ENCODE peak calls at places on chromosomes 16 and 17, in ten cellular contexts. U, E, F, T, Y, Q, J, P, S and Z are unnamed samples.

GRCh38 chr17:64503341-64503740 is 2.7 kb downstream of the DDX5 start:
- DNase-seq in U (no peak), F (no peak), E (no peak), J (no peak), P (no peak), Y (no peak), S (no peak), T (peak), Q (no peak), Z (no peak)

GRCh38 chr17:29163563-29163962 is 16.6 kb downstream of the MYO18A start:
- DNase-seq in Q (no peak), U (no peak), F (no peak), P (no peak), J (no peak), Y (no peak), S (no peak), E (no peak), T (no peak), Z (no peak)

GRCh38 chr16:75021410-75021809 is 22.6 kb downstream of the ZNRF1 start:
- DNase-seq in J (no peak), U (no peak), P (no peak), T (no peak), Q (no peak), S (no peak), E (no peak), Y (no peak), F (no peak), Z (no peak)

GRCh38 chr17:61583660-61584264 is 7.3 kb downstream of the NACA2 start:
- DNase-seq in J (no peak), Q (no peak), T (no peak), F (no peak), U (no peak), E (no peak), Y (no peak), P (no peak), S (no peak), Z (no peak)

GRCh38 chr16:10543231-10543630 is 37.2 kb downstream of the EMP2 start:
- DNase-seq in S (no peak), J (no peak), Y (no peak), U (no peak), E (no peak), Q (no peak), P (no peak), F (no peak), T (no peak), Z (no peak)

GRCh38 chr17:34842235-34842634 is 119.0 kb downstream of the CCT6B start:
- DNase-seq in E (no peak), F (no peak), J (no peak), S (no peak), T (no peak), Y (no peak), P (no peak), Q (no peak), U (no peak), Z (no peak)

GRCh38 chr16:84086357-84086756 is 30.4 kb downstream of the MBTPS1 start:
- DNase-seq in Q (no peak), E (peak), Y (no peak), T (no peak), J (no peak), F (no peak), P (no peak), S (no peak), U (no peak), Z (no peak)

GRCh38 chr16:84730406-84731106 is 30.8 kb downstream of the USP10 start:
- DNase-seq in S (no peak), U (no peak), F (peak), T (peak), Q (peak), Y (no peak), E (peak), J (peak), P (peak), Z (peak)

GRCh38 chr17:14768923-14769322 is 468.0 kb downstream of the HS3ST3B1 start:
- DNase-seq in P (no peak), F (no peak), U (no peak), T (no peak), Q (no peak), Y (no peak), J (no peak), S (no peak), E (no peak), Z (no peak)

GRCh38 chr16:30951785-30952184 is 2.9 kb downstream of the ORAI3 start:
- DNase-seq in E (no peak), U (peak), J (peak), Y (no peak), T (no peak), S (no peak), Q (no peak), P (no peak), F (peak), Z (no peak)

GRCh38 chr16:16805809-16806208 is 426.9 kb downstream of the NPIPA7 start:
- DNase-seq in Y (no peak), P (no peak), Q (no peak), F (no peak), S (no peak), U (no peak), T (no peak), J (no peak), E (no peak), Z (no peak)

GRCh38 chr16:19710991-19711545 is 7.0 kb downstream of the KNOP1 start:
- DNase-seq in P (no peak), F (no peak), U (no peak), J (no peak), Y (no peak), S (no peak), E (no peak), Q (no peak), T (no peak), Z (no peak)

GRCh38 chr17:32240745-32241144 is 24.9 kb upstream of the RHBDL3 start:
- DNase-seq in Y (no peak), F (peak), J (no peak), T (no peak), Q (no peak), E (no peak), U (no peak), P (peak), S (no peak), Z (no peak)

GRCh38 chr16:56245197-56245596 is 53.9 kb downstream of the GNAO1 start:
- DNase-seq in U (no peak), T (no peak), Q (no peak), E (no peak), Y (no peak), J (peak), S (no peak), P (no peak), F (no peak), Z (peak)

GRCh38 chr16:35687781-35688180 is 2228.4 kb downstream of the TP53TG3F start:
- DNase-seq in E (no peak), S (no peak), U (no peak), T (no peak), J (no peak), F (no peak), P (no peak), Q (no peak), Y (no peak), Z (no peak)

GRCh38 chr17:81160306-81160705 is 5.0 kb upstream of the PVALEF start:
- DNase-seq in P (no peak), J (no peak), Y (peak), S (no peak), T (no peak), Q (peak), E (no peak), U (peak), F (no peak), Z (no peak)

GRCh38 chr17:32192379-32192778 is 50.1 kb downstream of the RHOT1 start:
- DNase-seq in F (peak), U (no peak), E (no peak), Q (no peak), P (no peak), T (no peak), Y (no peak), S (no peak), J (no peak), Z (no peak)

GRCh38 chr17:36482611-36483504 is 3.6 kb upstream of the ZNHIT3 start:
- DNase-seq in Y (peak), S (peak), U (peak), F (peak), E (peak), J (peak), P (peak), Q (peak), T (peak), Z (no peak)
- TF ChIP-seq CTCF in Y (peak), S (peak), U (peak), F (peak), E (peak), J (peak), P (peak), Q (peak), T (peak), Z (peak)

GRCh38 chr17:43908111-43908721 is 880 bp upstream of the MPP2 start:
- DNase-seq in U (peak), Y (peak), T (peak), J (peak), E (peak), P (peak), S (no peak), F (peak), Q (peak), Z (peak)
- TF ChIP-seq CTCF in U (no peak), Y (no peak), T (no peak), J (no peak), E (no peak), P (no peak), S (no peak), F (no peak), Q (no peak), Z (no peak)

GRCh38 chr17:42775534-42776098 is 2.4 kb downstream of the VPS25 start:
- DNase-seq in S (no peak), P (no peak), Q (peak), E (no peak), J (no peak), T (no peak), Y (no peak), F (no peak), U (no peak), Z (no peak)
- TF ChIP-seq CTCF in S (no peak), P (no peak), Q (peak), E (no peak), J (no peak), T (no peak), Y (no peak), F (no peak), U (no peak), Z (no peak)

DNA sequence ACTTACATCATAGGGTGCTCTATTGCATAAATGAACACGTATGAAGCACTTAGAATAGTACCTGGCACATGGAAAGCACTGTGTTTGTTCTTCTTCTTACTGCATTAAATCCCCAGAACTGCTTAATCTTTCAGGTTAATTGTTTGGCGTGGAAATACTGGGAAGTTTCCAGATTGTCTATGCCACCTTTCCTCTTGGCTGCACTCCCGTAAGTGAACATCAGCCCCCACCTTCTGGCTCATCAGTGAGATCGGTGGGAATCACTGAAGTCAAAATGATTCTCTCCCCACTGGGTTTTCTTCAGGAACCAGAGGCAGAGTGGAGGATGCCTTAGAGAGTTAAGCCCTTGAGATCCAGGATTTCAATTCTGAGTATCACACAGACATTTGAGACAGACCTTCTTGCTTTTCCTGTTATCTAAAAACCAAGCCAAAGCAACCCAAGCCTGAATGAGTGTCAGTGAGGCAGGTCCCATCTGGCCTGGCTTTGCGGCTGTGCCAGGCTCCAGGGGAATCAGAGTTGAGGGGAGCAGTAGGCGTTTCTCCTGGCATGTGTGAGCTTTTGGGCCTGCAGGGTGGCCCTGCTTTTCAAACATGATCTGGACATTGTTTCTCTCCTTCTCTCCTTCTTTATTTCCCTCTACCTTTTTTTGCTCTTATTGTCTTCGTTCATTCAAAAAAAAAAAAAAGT is 59.1 kb downstream of the OTOA start:
- DNase-seq in T (no peak), P (no peak), Y (no peak), Q (no peak), J (no peak), F (no peak), E (no peak), S (no peak), U (no peak), Z (no peak)
- TF ChIP-seq CTCF in T (no peak), P (no peak), Y (no peak), Q (no peak), J (no peak), F (no peak), E (no peak), S (no peak), U (no peak), Z (no peak)

GRCh38 chr17:57283203-57283971 is 27.1 kb downstream of the MSI2 start:
- DNase-seq in Q (no peak), F (no peak), J (no peak), E (no peak), T (no peak), P (no peak), Y (no peak), U (no peak), S (no peak), Z (no peak)
- TF ChIP-seq CTCF in Q (no peak), F (no peak), J (no peak), E (no peak), T (no peak), P (no peak), Y (no peak), U (no peak), S (no peak), Z (no peak)